ENCODE peak calls at places on chromosomes 12 and 14, in five cellular contexts. T is choroid plexus epithelial cell, D is left colon, K is HEK293T, P is NCI-H1417. E is an unnamed sample.

GRCh38 chr12:102120886-102121285 is 903 bp downstream of the PARPBP start:
- DNase-seq in D (peak), P (no peak), T (peak), K (peak), E (peak)

GRCh38 chr12:25469368-25469767 is 83.7 kb downstream of the LMNTD1 start:
- DNase-seq in T (no peak), D (no peak), K (no peak), P (no peak), E (no peak)

GRCh38 chr12:67789266-67789665 is 140.7 kb downstream of the DYRK2 start:
- DNase-seq in D (no peak), T (no peak), K (no peak), P (no peak), E (no peak)

GRCh38 chr14:99586761-99587462 is 17.1 kb downstream of the CCDC85C start:
- DNase-seq in P (no peak), T (no peak), K (no peak), D (no peak), E (no peak)

GRCh38 chr12:65275627-65276026 is 2.9 kb upstream of the MSRB3 start:
- DNase-seq in D (no peak), K (no peak), P (no peak), T (no peak), E (no peak)

GRCh38 chr12:67472551-67472950 is 176.0 kb upstream of the DYRK2 start:
- DNase-seq in D (no peak), K (no peak), P (peak), T (no peak), E (peak)

GRCh38 chr12:25557830-25558436 is 4.8 kb upstream of the LMNTD1 start:
- DNase-seq in P (peak), D (peak), K (peak), T (peak), E (peak)

GRCh38 chr12:42586268-42586667 is 3.3 kb downstream of the PRICKLE1 start:
- DNase-seq in P (no peak), D (no peak), T (peak), K (no peak), E (no peak)

GRCh38 chr14:93655078-93655750 is 133.1 kb downstream of the PRIMA1 start:
- DNase-seq in K (peak), D (no peak), T (peak), P (peak), E (peak)

GRCh38 chr14:76726551-76726961 is 34.7 kb upstream of the VASH1 start:
- DNase-seq in T (no peak), K (no peak), P (no peak), D (peak), E (no peak)

GRCh38 chr14:53384073-53384472 is 230.9 kb upstream of the DDHD1 start:
- DNase-seq in P (no peak), D (no peak), T (no peak), K (no peak), E (no peak)

GRCh38 chr12:27179399-27180214 is 64.5 kb upstream of the STK38L start:
- DNase-seq in D (no peak), T (peak), P (no peak), K (peak), E (no peak)

GRCh38 chr12:12425616-12426015 is 68.7 kb downstream of the BORCS5 start:
- DNase-seq in T (peak), P (no peak), D (no peak), K (no peak), E (no peak)

GRCh38 chr12:119727600-119728436 is 59.9 kb downstream of the PRKAB1 start:
- DNase-seq in P (no peak), D (no peak), K (no peak), T (no peak), E (no peak)

GRCh38 chr14:54654600-54654999 is 87.7 kb downstream of the SAMD4A start:
- DNase-seq in P (no peak), D (no peak), T (peak), K (no peak), E (no peak)

GRCh38 chr12:77746108-77746507 is 84.6 kb upstream of the NAV3 start:
- DNase-seq in P (peak), T (peak), D (no peak), K (no peak), E (peak)

GRCh38 chr12:124737040-124737419 is 126.6 kb downstream of the SCARB1 start:
- DNase-seq in D (no peak), P (no peak), T (peak), K (no peak), E (peak)

GRCh38 chr14:31009836-31010618 is 15.4 kb upstream of the AP4S1 start:
- DNase-seq in K (no peak), D (no peak), T (no peak), P (no peak), E (no peak)

GRCh38 chr12:50282581-50283229 is 615 bp downstream of the LIMA1 start:
- DNase-seq in D (peak), P (peak), T (peak), K (peak), E (no peak)

GRCh38 chr12:112503521-112503920 is 84.8 kb downstream of the PTPN11 start:
- DNase-seq in P (no peak), T (no peak), D (no peak), K (no peak), E (no peak)

GRCh38 chr14:66998013-66998412 is 191.2 kb upstream of the GARIN2 start:
- DNase-seq in K (no peak), T (no peak), D (no peak), P (no peak), E (no peak)

GRCh38 chr12:51773145-51773869 is 75.2 kb downstream of the FIGNL2 start:
- DNase-seq in P (no peak), D (no peak), T (peak), K (no peak), E (no peak)

GRCh38 chr14:71705460-71705859 is 226.8 kb upstream of the RGS6 start:
- DNase-seq in T (peak), K (no peak), D (no peak), P (no peak), E (peak)

GRCh38 chr14:34374998-34375740 is 86.9 kb downstream of the SPTSSA start:
- DNase-seq in T (no peak), P (no peak), D (no peak), K (no peak), E (no peak)

GRCh38 chr12:43238281-43238680 is 313.7 kb downstream of the ADAMTS20 start:
- DNase-seq in P (no peak), D (no peak), K (no peak), T (peak), E (no peak)

GRCh38 chr12:49032679-49033447 is 14.3 kb upstream of the PRKAG1 start:
- DNase-seq in P (no peak), D (no peak), K (no peak), T (no peak), E (no peak)

GRCh38 chr12:88242161-88242925 is 100.2 kb downstream of the TMTC3 start:
- DNase-seq in D (no peak), P (no peak), K (no peak), T (peak), E (peak)

GRCh38 chr14:26385302-26385701 is 212.5 kb downstream of the NOVA1 start:
- DNase-seq in D (no peak), K (no peak), T (no peak), P (no peak), E (no peak)

GRCh38 chr12:195191-195590 is 18.8 kb downstream of the SLC6A12 start:
- DNase-seq in D (no peak), K (no peak), P (no peak), T (no peak), E (no peak)

GRCh38 chr14:50821471-50822464 is 9.2 kb downstream of the NIN start:
- DNase-seq in P (no peak), K (no peak), D (peak), T (no peak), E (no peak)

GRCh38 chr12:57452937-57453509 is 2.1 kb upstream of the INHBE start:
- DNase-seq in D (peak), P (peak), T (peak), K (peak), E (peak)